ENCODE peak calls at places on chromosome 14, in six cellular contexts. Q is stomach, R is mammary epithelial cell, H is endodermal cell, T is neural progenitor cell, K is fibroblast of villous mesenchyme. D is an unnamed sample.
A peak's percentile ranks its signal among the peaks of the same experiment; 100 is the strongest.

GRCh38 chr14:92531151-92531873 is 17.7 kb downstream of the RIN3 start:
- DNase-seq in T (no peak), K (no peak), Q (no peak), H (no peak), R (no peak), D (no peak)

GRCh38 chr14:29925736-29926135 is 1.9 kb downstream of the PRKD1 start:
- DNase-seq in R (no peak), K (no peak), Q (no peak), H (no peak), T (peak; percentile 23), D (peak; percentile 35)

GRCh38 chr14:90388982-90389381 is 7.8 kb upstream of the CALM1 start:
- DNase-seq in R (peak; percentile 57), H (no peak), Q (no peak), K (no peak), T (no peak), D (no peak)

GRCh38 chr14:105251920-105252319 is 3.6 kb downstream of the BTBD6 start:
- DNase-seq in T (no peak), Q (no peak), R (no peak), K (no peak), H (no peak), D (no peak)

GRCh38 chr14:64196026-64196425 is 98.1 kb downstream of the ESR2 start:
- DNase-seq in Q (no peak), K (no peak), H (no peak), R (no peak), T (no peak), D (no peak)

GRCh38 chr14:56196274-56196673 is 78.1 kb downstream of the PELI2 start:
- DNase-seq in T (no peak), K (peak; percentile 83), Q (no peak), H (no peak), R (no peak), D (peak; percentile 75)

GRCh38 chr14:75579882-75580281 is 1.5 kb downstream of the FLVCR2 start:
- DNase-seq in T (no peak), Q (no peak), K (no peak), R (no peak), H (no peak), D (no peak)

GRCh38 chr14:89110110-89110509 is 285.7 kb downstream of the TTC8 start:
- DNase-seq in H (no peak), K (no peak), R (no peak), T (no peak), Q (no peak), D (no peak)

GRCh38 chr14:33847066-33847465 is 103.8 kb downstream of the EGLN3 start:
- DNase-seq in R (peak; percentile 52), H (no peak), K (peak; percentile 73), Q (no peak), T (no peak), D (peak; percentile 41)

GRCh38 chr14:45085004-45085403 is 1.1 kb downstream of the PRPF39 start:
- DNase-seq in H (no peak), R (peak; percentile 61), K (peak; percentile 76), Q (no peak), T (peak; percentile 2), D (peak; percentile 52)

GRCh38 chr14:62017651-62018230 is 255.5 kb downstream of the SNAPC1 start:
- DNase-seq in K (no peak), T (no peak), Q (no peak), H (no peak), R (peak; percentile 36), D (no peak)

GRCh38 chr14:100776681-100777365 is 49.1 kb upstream of the MEG3 start:
- DNase-seq in Q (peak; percentile 14), K (no peak), T (no peak), H (no peak), R (no peak), D (no peak)

GRCh38 chr14:95699397-95699796 is 13.2 kb downstream of the TCL1B start:
- DNase-seq in K (no peak), T (no peak), Q (no peak), H (no peak), R (no peak), D (no peak)

GRCh38 chr14:31125231-31125630 is 82.4 kb downstream of the HECTD1 start:
- DNase-seq in Q (no peak), T (no peak), K (no peak), R (no peak), H (no peak), D (no peak)

GRCh38 chr14:26775765-26776577 is 178.1 kb upstream of the NOVA1 start:
- DNase-seq in Q (no peak), T (no peak), R (no peak), H (no peak), K (peak; percentile 64), D (peak; percentile 36)

GRCh38 chr14:41718477-41719166 is 111.9 kb downstream of the LRFN5 start:
- DNase-seq in R (no peak), T (no peak), H (no peak), Q (no peak), K (no peak), D (no peak)

GRCh38 chr14:90569606-90570462 is 173.0 kb downstream of the CALM1 start:
- DNase-seq in K (no peak), T (no peak), H (no peak), R (peak; percentile 61), Q (no peak), D (no peak)

GRCh38 chr14:100159107-100159864 is at the start of gene DEGS2:
- DNase-seq in H (peak; percentile 94), T (peak; percentile 77), Q (peak; percentile 85), R (no peak), K (no peak), D (no peak)

GRCh38 chr14:22159049-22159448 is 430.0 kb downstream of the DAD1 start:
- DNase-seq in K (no peak), R (peak; percentile 91), Q (no peak), T (no peak), H (no peak), D (no peak)

GRCh38 chr14:103155013-103155412 is 31.8 kb downstream of the TNFAIP2 start:
- DNase-seq in H (peak; percentile 39), R (peak; percentile 58), K (peak; percentile 80), T (no peak), Q (peak; percentile 52), D (peak; percentile 74)

GRCh38 chr14:52272375-52272774 is 4.9 kb downstream of the PTGDR start:
- DNase-seq in T (peak; percentile 64), K (peak; percentile 52), R (peak; percentile 14), Q (no peak), H (peak; percentile 55), D (peak; percentile 11)

GRCh38 chr14:38405851-38406630 is 150.1 kb upstream of the CLEC14A start:
- DNase-seq in H (peak; percentile 66), T (peak; percentile 60), Q (no peak), R (no peak), K (peak; percentile 89), D (peak; percentile 68)

GRCh38 chr14:85732031-85732430 is 202.1 kb downstream of the FLRT2 start:
- DNase-seq in Q (no peak), K (no peak), H (no peak), T (no peak), R (no peak), D (no peak)

GRCh38 chr14:94390372-94391086 is 2.1 kb upstream of the SERPINA1 start:
- DNase-seq in R (peak; percentile 36), Q (peak; percentile 83), K (no peak), H (peak; percentile 56), T (no peak), D (no peak)

DNA sequence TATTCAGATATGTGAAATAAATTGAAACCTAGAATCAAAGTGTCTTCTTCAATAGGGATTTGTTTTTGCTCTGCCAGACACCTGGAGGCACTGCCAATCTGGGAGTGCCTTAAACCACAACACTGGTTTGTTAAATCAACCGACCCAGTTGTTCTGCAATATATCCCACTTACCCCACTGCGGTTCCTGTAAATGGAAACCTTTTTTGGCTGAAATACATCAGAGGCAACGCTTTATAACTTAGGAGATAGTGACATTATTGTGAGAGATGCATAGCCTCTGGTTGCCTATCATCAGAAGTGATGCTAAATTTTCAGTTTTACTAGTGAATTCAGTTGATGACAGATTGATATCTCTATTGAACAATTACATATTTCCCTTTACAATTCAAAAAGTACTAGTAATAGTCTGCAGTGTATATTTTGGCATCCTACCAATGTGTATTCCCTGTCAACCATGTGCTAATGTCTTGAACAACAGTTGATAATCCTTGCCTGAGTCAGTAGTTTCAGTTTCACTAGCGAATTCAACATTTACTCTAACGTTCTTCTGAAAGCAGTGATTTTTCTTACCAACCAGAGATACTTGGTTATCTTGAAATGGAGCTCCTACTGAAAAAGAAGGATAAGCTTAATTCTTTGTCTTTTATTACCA is 30.5 kb downstream of the PPP2R5C start:
- DNase-seq in R (peak; percentile 69), H (no peak), Q (no peak), T (no peak), K (peak; percentile 73), D (peak; percentile 58)
- TF ChIP-seq CTCF in R (no peak), H (no peak), Q (no peak), T (no peak), K (no peak), D (no peak)

GRCh38 chr14:49480053-49480452 is 106.1 kb downstream of the RPS29 start:
- DNase-seq in H (no peak), T (no peak), R (no peak), Q (no peak), K (no peak), D (no peak)

GRCh38 chr14:49481099-49481498 is 105.1 kb downstream of the RPS29 start:
- DNase-seq in K (no peak), Q (no peak), R (peak; percentile 33), H (no peak), T (no peak), D (no peak)

GRCh38 chr14:49479432-49479831 is 106.7 kb downstream of the RPS29 start:
- DNase-seq in K (no peak), Q (peak; percentile 77), R (no peak), T (no peak), H (no peak), D (peak; percentile 1)

GRCh38 chr14:49477576-49477975 is 108.6 kb downstream of the RPS29 start:
- DNase-seq in H (no peak), R (no peak), K (no peak), T (no peak), Q (no peak), D (no peak)

DNA sequence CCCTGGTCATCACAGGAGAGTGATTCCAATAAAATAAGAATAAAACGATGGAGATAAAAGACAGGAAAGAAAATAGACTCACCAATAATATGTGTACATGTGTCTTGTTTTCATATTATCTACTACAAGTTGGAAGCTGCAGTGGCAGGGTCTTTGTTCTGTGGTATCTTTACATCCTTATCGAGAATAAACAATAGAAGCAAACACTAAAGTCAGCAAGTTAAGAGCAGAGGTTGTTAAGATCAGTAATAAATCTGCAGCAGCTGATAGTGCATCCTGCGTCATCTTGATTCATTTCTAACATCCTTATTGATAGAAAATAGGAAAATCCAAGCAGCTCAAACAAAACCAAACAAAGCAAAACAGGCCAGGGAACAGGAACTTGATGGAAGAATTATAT is 107.4 kb downstream of the RPS29 start:
- DNase-seq in Q (no peak), K (no peak), H (no peak), T (no peak), R (no peak), D (no peak)
- H3K4me3 ChIP-seq in Q (no peak overlapping the region), K (no peak overlapping the region), H (no peak overlapping the region), T (no peak overlapping the region), R (no peak overlapping the region), D (no peak overlapping the region)

DNA sequence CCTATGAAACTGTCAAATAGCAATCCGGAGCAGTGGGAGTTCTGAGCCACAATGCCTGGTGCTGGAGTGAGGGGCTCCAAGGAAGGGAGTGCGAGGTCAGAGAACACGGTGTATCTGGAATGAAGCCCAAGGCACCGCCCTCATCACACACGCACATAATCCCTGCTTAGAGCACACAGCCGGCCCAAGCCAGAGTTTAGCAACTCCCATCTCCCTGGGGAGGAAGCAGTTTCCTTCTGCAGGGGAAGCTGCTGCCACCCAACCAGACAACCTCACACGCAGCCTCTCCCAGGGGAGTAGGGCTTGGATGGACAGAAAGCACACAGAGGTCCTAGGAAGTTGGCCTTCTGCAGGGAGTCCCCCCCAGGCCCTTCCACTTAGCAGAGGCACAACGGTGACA is 31.3 kb downstream of the ACTN1 start:
- DNase-seq in K (peak; percentile 89), R (peak; percentile 49), H (no peak), T (peak; percentile 61), Q (peak; percentile 72), D (peak; percentile 78)
- TF ChIP-seq CTCF in K (no peak), R (no peak), H (no peak), T (no peak), Q (no peak), D (no peak)

GRCh38 chr14:72318648-72319047 is 386.4 kb downstream of the RGS6 start:
- DNase-seq in H (no peak), Q (no peak), K (no peak), R (no peak), T (no peak), D (no peak)
- H3K4me3 ChIP-seq in H (no peak overlapping the region), Q (no peak overlapping the region), K (no peak overlapping the region), R (no peak overlapping the region), T (no peak overlapping the region), D (no peak overlapping the region)

D was measured in AG10803.